ENCODE peak calls at places on chromosomes 7 and 10, in seven cellular contexts. One of them, this sample, is unnamed.
A peak's percentile ranks its signal among the peaks of the same experiment; 100 is the strongest.

GRCh38 chr10:130935051-130935450 is 376.5 kb downstream of the TCERG1L start:
- ATAC-seq in HepG2: no peak
- ATAC-seq in upper lobe of left lung: no peak
- ATAC-seq in Panc1: peak; percentile 68
- ATAC-seq in GM12878: no peak
- ATAC-seq in K562: peak; percentile 38
- ATAC-seq in HCT116: no peak
- ATAC-seq in this sample: no peak

GRCh38 chr10:87928996-87929395 is 65.6 kb downstream of the PTEN start:
- ATAC-seq in K562: no peak
- ATAC-seq in HepG2: no peak
- ATAC-seq in HCT116: no peak
- ATAC-seq in GM12878: peak; percentile 43
- ATAC-seq in Panc1: no peak
- ATAC-seq in upper lobe of left lung: no peak
- ATAC-seq in this sample: no peak

GRCh38 chr7:88102686-88103085 is 117.2 kb downstream of the SRI start:
- ATAC-seq in HCT116: no peak
- ATAC-seq in upper lobe of left lung: no peak
- ATAC-seq in HepG2: no peak
- ATAC-seq in Panc1: no peak
- ATAC-seq in K562: no peak
- ATAC-seq in GM12878: no peak
- ATAC-seq in this sample: no peak

GRCh38 chr7:114718861-114719260 is 203.0 kb upstream of the MDFIC start:
- ATAC-seq in HepG2: no peak
- ATAC-seq in upper lobe of left lung: no peak
- ATAC-seq in HCT116: no peak
- ATAC-seq in K562: no peak
- ATAC-seq in Panc1: no peak
- ATAC-seq in GM12878: peak; percentile 71
- ATAC-seq in this sample: no peak

GRCh38 chr10:20631229-20631628 is 265.9 kb downstream of the NEBL start:
- ATAC-seq in upper lobe of left lung: no peak
- ATAC-seq in HCT116: no peak
- ATAC-seq in GM12878: no peak
- ATAC-seq in HepG2: no peak
- ATAC-seq in Panc1: no peak
- ATAC-seq in K562: no peak
- ATAC-seq in this sample: no peak

GRCh38 chr7:42167206-42167913 is 69.6 kb downstream of the GLI3 start:
- ATAC-seq in upper lobe of left lung: no peak
- ATAC-seq in HepG2: no peak
- ATAC-seq in GM12878: no peak
- ATAC-seq in Panc1: no peak
- ATAC-seq in HCT116: no peak
- ATAC-seq in K562: no peak
- ATAC-seq in this sample: no peak

GRCh38 chr10:29243750-29244149 is 45.1 kb upstream of the LYZL1 start:
- ATAC-seq in upper lobe of left lung: no peak
- ATAC-seq in K562: peak; percentile 69
- ATAC-seq in Panc1: no peak
- ATAC-seq in HCT116: peak; percentile 51
- ATAC-seq in GM12878: no peak
- ATAC-seq in HepG2: no peak
- ATAC-seq in this sample: no peak

GRCh38 chr10:38102889-38103288 is 8.8 kb downstream of the ZNF37A start:
- ATAC-seq in HepG2: no peak
- ATAC-seq in HCT116: no peak
- ATAC-seq in GM12878: no peak
- ATAC-seq in K562: no peak
- ATAC-seq in Panc1: no peak
- ATAC-seq in upper lobe of left lung: no peak
- ATAC-seq in this sample: no peak

GRCh38 chr10:103570844-103571655 is 77.5 kb downstream of the NEURL1 start:
- ATAC-seq in GM12878: no peak
- ATAC-seq in upper lobe of left lung: no peak
- ATAC-seq in HCT116: no peak
- ATAC-seq in Panc1: no peak
- ATAC-seq in K562: no peak
- ATAC-seq in HepG2: peak; percentile 31
- ATAC-seq in this sample: peak; percentile 23

GRCh38 chr10:89207181-89207800 is at the start of gene CH25H:
- ATAC-seq in HCT116: no peak
- ATAC-seq in HepG2: peak; percentile 76
- ATAC-seq in Panc1: peak; percentile 85
- ATAC-seq in K562: peak; percentile 25
- ATAC-seq in upper lobe of left lung: peak; percentile 90
- ATAC-seq in GM12878: peak; percentile 59
- ATAC-seq in this sample: peak; percentile 83

GRCh38 chr10:97297556-97298222 is 5.3 kb upstream of the ARHGAP19 start:
- ATAC-seq in HepG2: peak; percentile 56
- ATAC-seq in upper lobe of left lung: peak; percentile 31
- ATAC-seq in GM12878: no peak
- ATAC-seq in HCT116: no peak
- ATAC-seq in Panc1: no peak
- ATAC-seq in K562: peak; percentile 88
- ATAC-seq in this sample: no peak

GRCh38 chr10:70093335-70093944 is 39.2 kb downstream of the AIFM2 start:
- ATAC-seq in GM12878: peak; percentile 41
- ATAC-seq in upper lobe of left lung: no peak
- ATAC-seq in Panc1: no peak
- ATAC-seq in K562: no peak
- ATAC-seq in HepG2: no peak
- ATAC-seq in HCT116: no peak
- ATAC-seq in this sample: no peak

GRCh38 chr10:69847458-69847857 is 45.8 kb downstream of the COL13A1 start:
- ATAC-seq in Panc1: no peak
- ATAC-seq in HCT116: no peak
- ATAC-seq in upper lobe of left lung: no peak
- ATAC-seq in HepG2: no peak
- ATAC-seq in K562: no peak
- ATAC-seq in GM12878: no peak
- ATAC-seq in this sample: no peak

GRCh38 chr10:12445701-12446334 is 96.5 kb downstream of the CAMK1D start:
- ATAC-seq in GM12878: no peak
- ATAC-seq in HepG2: no peak
- ATAC-seq in Panc1: no peak
- ATAC-seq in HCT116: no peak
- ATAC-seq in K562: no peak
- ATAC-seq in upper lobe of left lung: no peak
- ATAC-seq in this sample: no peak

GRCh38 chr10:47183726-47184084 is 116.3 kb upstream of the GDF10 start:
- ATAC-seq in HepG2: no peak
- ATAC-seq in Panc1: no peak
- ATAC-seq in K562: no peak
- ATAC-seq in upper lobe of left lung: no peak
- ATAC-seq in HCT116: no peak
- ATAC-seq in GM12878: no peak
- ATAC-seq in this sample: peak; percentile 59

GRCh38 chr7:30146127-30146612 is 11.4 kb downstream of the MTURN start:
- ATAC-seq in HCT116: no peak
- ATAC-seq in K562: peak; percentile 89
- ATAC-seq in upper lobe of left lung: no peak
- ATAC-seq in GM12878: no peak
- ATAC-seq in HepG2: no peak
- ATAC-seq in Panc1: no peak
- ATAC-seq in this sample: no peak

GRCh38 chr7:33958126-33958525 is 52.8 kb downstream of the BMPER start:
- ATAC-seq in upper lobe of left lung: no peak
- ATAC-seq in HepG2: no peak
- ATAC-seq in Panc1: no peak
- ATAC-seq in GM12878: no peak
- ATAC-seq in K562: no peak
- ATAC-seq in HCT116: no peak
- ATAC-seq in this sample: no peak

GRCh38 chr10:15737635-15738034 is 17.9 kb upstream of the ITGA8 start:
- ATAC-seq in K562: no peak
- ATAC-seq in HepG2: no peak
- ATAC-seq in Panc1: no peak
- ATAC-seq in HCT116: no peak
- ATAC-seq in upper lobe of left lung: peak; percentile 31
- ATAC-seq in GM12878: no peak
- ATAC-seq in this sample: no peak

GRCh38 chr7:64465551-64465950 is 97.3 kb downstream of the ZNF680 start:
- ATAC-seq in HCT116: no peak
- ATAC-seq in HepG2: no peak
- ATAC-seq in upper lobe of left lung: no peak
- ATAC-seq in GM12878: no peak
- ATAC-seq in Panc1: no peak
- ATAC-seq in K562: no peak
- ATAC-seq in this sample: no peak
- H3K9me3 ChIP-seq in HCT116: peaks cover 3% of the 10 kb centered on the region
- H3K9me3 ChIP-seq in HepG2: peaks cover 58% of the 10 kb centered on the region
- H3K9me3 ChIP-seq in upper lobe of left lung: peaks cover 34% of the 10 kb centered on the region
- H3K9me3 ChIP-seq in GM12878: no peaks in the 10 kb centered on the region
- H3K9me3 ChIP-seq in Panc1: peaks cover 34% of the 10 kb centered on the region
- H3K9me3 ChIP-seq in K562: peaks cover 3% of the 10 kb centered on the region
- H3K9me3 ChIP-seq in this sample: no peaks in the 10 kb centered on the region

GRCh38 chr7:112452102-112452888 is 2.0 kb downstream of the IFRD1 start:
- ATAC-seq in K562: peak; percentile 62
- ATAC-seq in GM12878: peak; percentile 11
- ATAC-seq in HepG2: peak; percentile 17
- ATAC-seq in HCT116: no peak
- ATAC-seq in Panc1: no peak
- ATAC-seq in upper lobe of left lung: no peak
- ATAC-seq in this sample: peak; percentile 2

GRCh38 chr7:112449902-112450806 is at the start of gene IFRD1:
- ATAC-seq in upper lobe of left lung: peak; percentile 98
- ATAC-seq in HCT116: peak; percentile 86
- ATAC-seq in Panc1: peak; percentile 96
- ATAC-seq in GM12878: peak; percentile 83
- ATAC-seq in K562: peak; percentile 89
- ATAC-seq in HepG2: peak; percentile 91
- ATAC-seq in this sample: peak; percentile 93

GRCh38 chr7:112448891-112449290 is 1.4 kb upstream of the IFRD1 start:
- ATAC-seq in GM12878: no peak
- ATAC-seq in K562: no peak
- ATAC-seq in upper lobe of left lung: no peak
- ATAC-seq in Panc1: no peak
- ATAC-seq in HepG2: no peak
- ATAC-seq in HCT116: no peak
- ATAC-seq in this sample: no peak

GRCh38 chr7:112449353-112449752 is 907 bp upstream of the IFRD1 start:
- ATAC-seq in upper lobe of left lung: no peak
- ATAC-seq in Panc1: no peak
- ATAC-seq in GM12878: no peak
- ATAC-seq in HCT116: peak; percentile 27
- ATAC-seq in HepG2: peak; percentile 13
- ATAC-seq in K562: no peak
- ATAC-seq in this sample: no peak

DNA sequence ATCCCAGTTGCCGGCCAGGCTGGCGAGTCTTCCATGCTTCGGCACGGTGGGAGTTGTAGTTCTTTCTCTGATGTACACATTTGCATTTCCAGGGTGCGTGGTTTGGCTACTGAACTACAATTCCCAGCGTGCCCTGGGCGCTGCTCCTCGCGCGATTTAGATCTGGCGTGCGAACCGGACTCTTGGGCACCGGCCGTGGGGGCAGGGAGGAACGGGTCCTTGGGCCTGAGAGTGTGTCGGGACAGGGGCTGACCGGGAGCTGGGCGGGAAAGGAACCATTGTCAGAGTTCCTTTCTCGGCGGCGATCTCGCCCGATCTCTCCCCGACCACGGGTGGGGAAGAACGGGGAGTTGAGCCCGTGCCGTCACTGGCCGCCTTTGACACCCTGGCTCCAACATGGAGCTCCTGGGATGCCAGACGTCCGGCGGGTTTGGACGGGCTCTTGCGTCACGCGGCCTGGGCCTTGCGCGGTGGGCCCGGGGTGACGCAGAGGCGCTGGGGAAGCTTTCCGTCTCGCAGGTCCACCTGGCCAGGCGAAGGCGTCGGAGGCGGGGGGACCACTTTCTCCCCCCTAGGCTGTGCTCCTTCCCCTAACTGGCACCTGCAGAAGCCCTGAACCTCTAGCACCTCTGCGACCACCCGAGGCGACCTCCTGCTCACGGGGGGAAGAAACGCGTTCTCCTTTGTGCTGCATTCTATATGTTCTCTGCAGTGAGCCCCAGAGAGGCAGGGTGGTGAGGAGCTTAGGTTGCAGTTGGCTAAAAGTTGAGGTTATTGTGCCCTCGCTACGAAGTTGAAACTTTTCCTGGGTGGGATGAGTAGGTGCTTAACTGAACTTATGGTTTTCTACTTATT is 774 bp downstream of the IFRD1 start:
- ATAC-seq in Panc1: peak; percentile 90
- ATAC-seq in upper lobe of left lung: peak; percentile 96
- ATAC-seq in HepG2: peak; percentile 90
- ATAC-seq in K562: peak; percentile 87
- ATAC-seq in HCT116: peak; percentile 82
- ATAC-seq in GM12878: peak; percentile 87
- ATAC-seq in this sample: peak; percentile 91
- TF ChIP-seq POLR2AphosphoS5 in Panc1: no peak
- TF ChIP-seq POLR2AphosphoS5 in upper lobe of left lung: peak; percentile 85
- TF ChIP-seq POLR2AphosphoS5 in HepG2: no peak
- TF ChIP-seq POLR2AphosphoS5 in K562: peak; percentile 51
- TF ChIP-seq POLR2AphosphoS5 in HCT116: no peak
- TF ChIP-seq POLR2AphosphoS5 in GM12878: no peak
- TF ChIP-seq POLR2AphosphoS5 in this sample: peak; percentile 64

DNA sequence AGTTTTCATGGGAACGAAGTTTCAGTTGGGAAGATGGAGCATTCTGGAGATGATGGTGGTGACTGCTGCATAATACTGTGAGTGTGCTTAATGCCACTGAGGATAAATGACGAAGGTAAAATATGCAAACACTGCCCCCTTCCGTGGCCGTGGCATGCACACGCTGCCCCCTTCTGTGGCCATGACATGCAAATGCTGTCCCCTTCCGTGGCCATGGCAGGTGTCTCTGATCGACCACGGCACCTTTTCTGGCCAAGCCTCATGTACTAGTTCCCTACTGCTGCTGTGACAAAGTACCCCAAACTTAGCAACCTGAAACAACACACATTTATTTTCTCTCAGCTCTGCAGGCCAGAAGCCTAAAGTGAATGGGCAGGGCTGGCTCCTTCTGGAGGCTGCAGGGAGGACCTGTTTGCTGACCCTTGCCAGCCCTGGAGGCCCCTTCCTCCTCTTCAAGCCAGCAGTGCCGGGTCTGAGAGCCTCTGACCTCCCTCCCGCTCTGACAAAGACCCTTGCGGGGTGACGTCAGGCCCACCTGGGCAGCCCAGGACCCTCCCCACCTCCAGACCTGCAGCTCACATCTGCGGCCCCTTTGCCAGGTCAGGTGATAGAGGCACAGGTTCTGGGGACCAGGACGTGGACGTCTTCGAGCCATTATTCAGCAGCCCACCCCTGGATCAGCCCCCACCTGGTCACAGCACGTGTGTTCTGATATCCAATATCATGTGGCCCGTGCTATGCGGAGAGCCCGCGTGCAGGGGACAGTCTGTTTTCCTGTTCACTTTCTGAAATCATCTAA is 82.0 kb downstream of the MICALL2 start:
- ATAC-seq in HepG2: no peak
- ATAC-seq in HCT116: peak; percentile 27
- ATAC-seq in K562: peak; percentile 48
- ATAC-seq in Panc1: peak; percentile 82
- ATAC-seq in upper lobe of left lung: no peak
- ATAC-seq in GM12878: no peak
- ATAC-seq in this sample: no peak
- H3K9me3 ChIP-seq in HepG2: no peaks in the 10 kb centered on the region
- H3K9me3 ChIP-seq in HCT116: no peaks in the 10 kb centered on the region
- H3K9me3 ChIP-seq in K562: no peaks in the 10 kb centered on the region
- H3K9me3 ChIP-seq in Panc1: no peaks in the 10 kb centered on the region
- H3K9me3 ChIP-seq in upper lobe of left lung: no peaks in the 10 kb centered on the region
- H3K9me3 ChIP-seq in GM12878: no peaks in the 10 kb centered on the region
- H3K9me3 ChIP-seq in this sample: no peaks in the 10 kb centered on the region

GRCh38 chr7:143492043-143492471 is 14.4 kb downstream of the TAS2R41 start:
- ATAC-seq in HepG2: no peak
- ATAC-seq in GM12878: no peak
- ATAC-seq in Panc1: no peak
- ATAC-seq in upper lobe of left lung: no peak
- ATAC-seq in HCT116: peak; percentile 71
- ATAC-seq in K562: peak; percentile 68
- ATAC-seq in this sample: no peak
- TF ChIP-seq POLR2AphosphoS5 in HepG2: no peak
- TF ChIP-seq POLR2AphosphoS5 in GM12878: no peak
- TF ChIP-seq POLR2AphosphoS5 in Panc1: no peak
- TF ChIP-seq POLR2AphosphoS5 in upper lobe of left lung: no peak
- TF ChIP-seq POLR2AphosphoS5 in HCT116: no peak
- TF ChIP-seq POLR2AphosphoS5 in K562: no peak
- TF ChIP-seq POLR2AphosphoS5 in this sample: no peak

This sample was measured in gastroesophageal sphincter.